ENCODE peak calls at places on chromosome 17, in five cellular contexts. Z is NCI-H2081 treated with DMSO at 0.1 percent for 48 hours; G is stromal cell of bone marrow; D is stimulated activated CD4-positive, alpha-beta T cell treated with anti-CD3 and anti-CD28 coated beads, TNF-alpha, amount 100 ng/mL, for 1 hour; I is cardiac muscle cell. V is an unnamed sample.

GRCh38 chr17:20089795-20090547 is 80.8 kb downstream of the SPECC1 start:
- DNase-seq in Z (no peak), G (no peak), D (no peak), I (no peak), V (no peak)

GRCh38 chr17:50634123-50634914 is at the start of gene ABCC3:
- DNase-seq in Z (no peak), G (no peak), D (no peak), I (peak), V (peak)

GRCh38 chr17:13638855-13639458 is 37.2 kb upstream of the HS3ST3A1 start:
- DNase-seq in Z (no peak), G (no peak), D (no peak), I (peak), V (no peak)

GRCh38 chr17:61701334-61701733 is 110.3 kb upstream of the NACA2 start:
- DNase-seq in Z (no peak), G (no peak), D (no peak), I (no peak), V (no peak)

GRCh38 chr17:50793007-50793406 is 25.7 kb upstream of the ANKRD40CL start:
- DNase-seq in Z (no peak), G (no peak), D (no peak), I (no peak), V (no peak)

GRCh38 chr17:65183736-65184135 is 46.6 kb downstream of the RGS9 start:
- DNase-seq in Z (no peak), G (no peak), D (no peak), I (peak), V (no peak)

GRCh38 chr17:17822189-17822978 is 14.4 kb downstream of the SREBF1 start:
- DNase-seq in Z (no peak), G (peak), D (no peak), I (peak), V (no peak)

GRCh38 chr17:67628580-67629013 is 89.1 kb upstream of the NOL11 start:
- DNase-seq in Z (no peak), G (no peak), D (no peak), I (peak), V (peak)

GRCh38 chr17:79005063-79005861 is 4.3 kb downstream of the CANT1 start:
- DNase-seq in Z (peak), G (no peak), D (no peak), I (no peak), V (no peak)

GRCh38 chr17:68381076-68381900 is 76.0 kb downstream of the WIPI1 start:
- DNase-seq in Z (no peak), G (peak), D (no peak), I (peak), V (no peak)

GRCh38 chr17:19342611-19343255 is 19.8 kb downstream of the B9D1 start:
- DNase-seq in Z (no peak), G (no peak), D (no peak), I (no peak), V (peak)

GRCh38 chr17:60371818-60372510 is 20.0 kb downstream of the USP32 start:
- DNase-seq in Z (no peak), G (no peak), D (no peak), I (no peak), V (no peak)

GRCh38 chr17:8055851-8056231 is 17.0 kb downstream of the ALOX15B start:
- DNase-seq in Z (no peak), G (no peak), D (no peak), I (peak), V (no peak)

GRCh38 chr17:19757536-19758180 is 9.6 kb upstream of the ALDH3A1 start:
- DNase-seq in Z (no peak), G (no peak), D (no peak), I (no peak), V (no peak)

V was measured in SK-N-SH.